ENCODE peak calls at places on chromosomes 2 and 18, in eight cellular contexts. O is stimulated activated CD4-positive, alpha-beta T cell treated with anti-CD3 and anti-CD28 coated beads, Interleukin-4, amount 100 ng/mL, for 1 hour; N is activated naive CD4-positive, alpha-beta T cell; J is cardiac fibroblast; Y is activated CD8-positive, alpha-beta memory T cell treated with anti-CD3 and anti-CD28 coated beads, Interleukin-2, amount 50 U/mL, for 4 hours; K is ACHN; L is neural progenitor cell; T is GM13977. F is an unnamed sample.

GRCh38 chr2:129935118-129935517 is 44.3 kb upstream of the RAB6C start:
- DNase-seq in O (no peak), N (no peak), J (no peak), Y (no peak), K (peak), L (peak), T (no peak), F (no peak)

GRCh38 chr2:111662771-111663470 is 221.1 kb downstream of the ANAPC1 start:
- DNase-seq in O (peak), N (no peak), J (peak), Y (no peak), K (no peak), L (no peak), T (peak), F (no peak)

GRCh38 chr2:201343559-201343958 is 13.6 kb downstream of the FLACC1 start:
- DNase-seq in O (no peak), N (no peak), J (no peak), Y (no peak), K (no peak), L (peak), T (no peak), F (no peak)

GRCh38 chr18:3526421-3527354 is 76.7 kb downstream of the TGIF1 start:
- DNase-seq in O (no peak), N (no peak), J (peak), Y (no peak), K (no peak), L (peak), T (peak), F (no peak)

GRCh38 chr2:239881561-239882320 is 143.4 kb downstream of the NDUFA10 start:
- DNase-seq in O (no peak), N (no peak), J (no peak), Y (no peak), K (no peak), L (no peak), T (no peak), F (no peak)

GRCh38 chr2:26011990-26012856 is 21.7 kb upstream of the RAB10 start:
- DNase-seq in O (no peak), N (no peak), J (peak), Y (no peak), K (peak), L (peak), T (no peak), F (no peak)

GRCh38 chr2:207161724-207162123 is 4.0 kb downstream of the KLF7 start:
- DNase-seq in O (no peak), N (no peak), J (peak), Y (no peak), K (no peak), L (no peak), T (no peak), F (no peak)

GRCh38 chr2:24886640-24887324 is 33.3 kb downstream of the ADCY3 start:
- DNase-seq in O (no peak), N (no peak), J (peak), Y (no peak), K (no peak), L (no peak), T (no peak), F (no peak)

GRCh38 chr2:6975988-6976387 is 58.8 kb downstream of the RNF144A start:
- DNase-seq in O (no peak), N (no peak), J (peak), Y (no peak), K (no peak), L (no peak), T (no peak), F (no peak)

GRCh38 chr2:39022642-39023230 is 98.1 kb downstream of the SOS1 start:
- DNase-seq in O (no peak), N (no peak), J (no peak), Y (no peak), K (no peak), L (no peak), T (no peak), F (no peak)

GRCh38 chr2:95049088-95049955 is 23.8 kb downstream of the MAL start:
- DNase-seq in O (no peak), N (no peak), J (no peak), Y (no peak), K (no peak), L (no peak), T (no peak), F (no peak)

GRCh38 chr2:235390108-235390815 is 103.6 kb upstream of the AGAP1 start:
- DNase-seq in O (no peak), N (no peak), J (no peak), Y (peak), K (no peak), L (no peak), T (no peak), F (peak)

GRCh38 chr18:7011142-7011541 is 106.5 kb downstream of the LAMA1 start:
- DNase-seq in O (no peak), N (no peak), J (no peak), Y (no peak), K (no peak), L (no peak), T (no peak), F (no peak)

GRCh38 chr2:174376967-174377366 is 18.6 kb upstream of the SCRN3 start:
- DNase-seq in O (no peak), N (no peak), J (peak), Y (no peak), K (no peak), L (no peak), T (no peak), F (no peak)

GRCh38 chr18:22710628-22711380 is 222.3 kb upstream of the RBBP8 start:
- DNase-seq in O (no peak), N (no peak), J (peak), Y (no peak), K (peak), L (peak), T (no peak), F (no peak)

GRCh38 chr2:42929985-42930581 is 137.7 kb upstream of the HAAO start:
- DNase-seq in O (no peak), N (no peak), J (peak), Y (no peak), K (no peak), L (no peak), T (no peak), F (no peak)

GRCh38 chr2:166485558-166486193 is 8.4 kb downstream of the SCN7A start:
- DNase-seq in O (no peak), N (no peak), J (no peak), Y (no peak), K (no peak), L (no peak), T (no peak), F (no peak)

GRCh38 chr18:78246041-78246440 is 733.6 kb upstream of the SALL3 start:
- DNase-seq in O (no peak), N (no peak), J (no peak), Y (no peak), K (no peak), L (no peak), T (no peak), F (no peak)

GRCh38 chr2:40138327-40138726 is 313.6 kb downstream of the SLC8A1 start:
- DNase-seq in O (no peak), N (no peak), J (no peak), Y (no peak), K (no peak), L (no peak), T (no peak), F (no peak)

GRCh38 chr2:60075048-60075447 is 478.4 kb downstream of the BCL11A start:
- DNase-seq in O (no peak), N (no peak), J (no peak), Y (no peak), K (no peak), L (no peak), T (no peak), F (no peak)

F was measured in stimulated activated naive CD8-positive, alpha-beta T cell treated with anti-CD3 and anti-CD28 coated beads, Interleukin-15, amount 100 ng/mL, for 72 hours.